ENCODE peak calls at places on chromosomes 13 and 19, in nine cellular contexts. D is CD4-positive, alpha-beta T cell; X is breast epithelium; B is stimulated activated CD8-positive, alpha-beta memory T cell treated with anti-CD3 and anti-CD28 coated beads, Interleukin-4, amount 100 ng/mL, for 1 hour; N is NCI-H748 treated with DMSO at 0.1 percent for 48 hours; J is fibroblast of the aortic adventitia; L is HCEC 1CT; M is M059J; Z is brain microvascular endothelial cell. I is an unnamed sample.

GRCh38 chr13:54379461-54379860 is 1350.8 kb downstream of the OLFM4 start:
- DNase-seq in D (no peak), X (no peak), B (no peak), N (no peak), J (no peak), L (no peak), M (no peak), Z (no peak), I (no peak)

GRCh38 chr19:36750066-36750691 is 22.4 kb downstream of the ZNF850 start:
- DNase-seq in D (no peak), X (no peak), B (no peak), N (no peak), J (no peak), L (no peak), M (no peak), Z (no peak), I (no peak)

GRCh38 chr19:49678970-49679831 is 2.1 kb downstream of the PRMT1 start:
- DNase-seq in D (no peak), X (no peak), B (no peak), N (no peak), J (no peak), L (no peak), M (peak), Z (no peak), I (no peak)

GRCh38 chr19:13610042-13610691 is 103.9 kb upstream of the CACNA1A start:
- DNase-seq in D (no peak), X (no peak), B (no peak), N (peak), J (no peak), L (no peak), M (no peak), Z (no peak), I (no peak)

GRCh38 chr13:22451345-22451744 is 729.4 kb upstream of the SGCG start:
- DNase-seq in D (no peak), X (peak), B (no peak), N (no peak), J (no peak), L (no peak), M (peak), Z (no peak), I (no peak)

GRCh38 chr13:113489171-113489548 is 1.4 kb downstream of the DCUN1D2 start:
- DNase-seq in D (no peak), X (no peak), B (no peak), N (no peak), J (no peak), L (peak), M (no peak), Z (no peak), I (no peak)

GRCh38 chr13:51435002-51435578 is 17.7 kb downstream of the INTS6 start:
- DNase-seq in D (no peak), X (no peak), B (no peak), N (no peak), J (peak), L (peak), M (peak), Z (no peak), I (peak)

GRCh38 chr19:4748185-4748584 is 24.5 kb upstream of the DPP9 start:
- DNase-seq in D (no peak), X (no peak), B (no peak), N (no peak), J (no peak), L (no peak), M (no peak), Z (no peak), I (no peak)

GRCh38 chr13:25247345-25247744 is 39.9 kb downstream of the MTMR6 start:
- DNase-seq in D (no peak), X (no peak), B (no peak), N (no peak), J (no peak), L (no peak), M (no peak), Z (no peak), I (no peak)

GRCh38 chr19:1862424-1863307 is 713 bp downstream of the KLF16 start:
- DNase-seq in D (peak), X (no peak), B (no peak), N (no peak), J (no peak), L (no peak), M (peak), Z (no peak), I (peak)

GRCh38 chr19:17254636-17255035 is 8.9 kb upstream of the NR2F6 start:
- DNase-seq in D (no peak), X (no peak), B (no peak), N (no peak), J (no peak), L (no peak), M (no peak), Z (no peak), I (no peak)

GRCh38 chr13:95033890-95034289 is 267.4 kb downstream of the ABCC4 start:
- DNase-seq in D (no peak), X (no peak), B (no peak), N (no peak), J (no peak), L (no peak), M (no peak), Z (no peak), I (no peak)

GRCh38 chr13:74977498-74977897 is 504.5 kb downstream of the TBC1D4 start:
- DNase-seq in D (no peak), X (no peak), B (no peak), N (no peak), J (no peak), L (no peak), M (no peak), Z (no peak), I (no peak)

GRCh38 chr13:35720690-35721554 is 244.4 kb upstream of the MAB21L1 start:
- DNase-seq in D (peak), X (no peak), B (no peak), N (peak), J (peak), L (no peak), M (peak), Z (peak), I (peak)

GRCh38 chr19:13023666-13024065 is 28.4 kb downstream of the NFIX start:
- DNase-seq in D (no peak), X (no peak), B (no peak), N (no peak), J (peak), L (no peak), M (peak), Z (no peak), I (peak)

GRCh38 chr19:31956771-31957170 is 388.6 kb upstream of the ZNF507 start:
- DNase-seq in D (no peak), X (no peak), B (no peak), N (no peak), J (no peak), L (no peak), M (no peak), Z (no peak), I (no peak)

GRCh38 chr13:100347941-100348340 is 240.6 kb downstream of the GGACT start:
- DNase-seq in D (no peak), X (no peak), B (no peak), N (peak), J (peak), L (no peak), M (no peak), Z (no peak), I (no peak)

I was measured in EH.